ENCODE peak calls at places on chromosomes 13 and 19, in seven cellular contexts. L is osteoblast; M is heart right ventricle; R is CD4-positive, alpha-beta T cell; E is cardiac muscle cell; D is esophagus squamous epithelium; K is left ventricle myocardium inferior. Q is an unnamed sample.

GRCh38 chr13:100645382-100645781 is 29.2 kb downstream of the TMTC4 start:
- DNase-seq in L (no peak), M (no peak), R (no peak), E (no peak), D (no peak), K (no peak), Q (no peak)

GRCh38 chr13:80213201-80213600 is 127.7 kb downstream of the SPRY2 start:
- DNase-seq in L (no peak), M (no peak), R (no peak), E (no peak), D (no peak), K (no peak), Q (no peak)

GRCh38 chr13:54144809-54145208 is 1116.2 kb downstream of the OLFM4 start:
- DNase-seq in L (no peak), M (no peak), R (no peak), E (no peak), D (no peak), K (no peak), Q (no peak)

GRCh38 chr13:35093356-35093755 is 151.3 kb downstream of the NBEA start:
- DNase-seq in L (no peak), M (no peak), R (no peak), E (no peak), D (no peak), K (no peak), Q (no peak)

GRCh38 chr13:45339399-45339798 is 1.6 kb downstream of the TPT1 start:
- DNase-seq in L (no peak), M (no peak), R (no peak), E (no peak), D (no peak), K (no peak), Q (no peak)

GRCh38 chr13:28394422-28394821 is 100.5 kb downstream of the FLT1 start:
- DNase-seq in L (peak; percentile 44), M (no peak), R (no peak), E (no peak), D (no peak), K (no peak), Q (no peak)

GRCh38 chr13:34897220-34897619 is 44.9 kb upstream of the NBEA start:
- DNase-seq in L (no peak), M (no peak), R (no peak), E (no peak), D (no peak), K (no peak), Q (no peak)

GRCh38 chr19:7789447-7789846 is 26.4 kb downstream of the CLEC4M start:
- DNase-seq in L (no peak), M (no peak), R (peak; percentile 38), E (no peak), D (no peak), K (no peak), Q (no peak)

GRCh38 chr13:89845874-89846273 is 1501.6 kb upstream of the MIR17HG start:
- DNase-seq in L (no peak), M (no peak), R (no peak), E (no peak), D (no peak), K (no peak), Q (no peak)

GRCh38 chr13:25300861-25301346 is 521 bp upstream of the NUP58 start:
- DNase-seq in L (peak; percentile 65), M (peak; percentile 38), R (peak; percentile 17), E (peak; percentile 51), D (no peak), K (peak; percentile 24), Q (no peak)

GRCh38 chr19:30293051-30293785 is 79.0 kb upstream of the ZNF536 start:
- DNase-seq in L (no peak), M (no peak), R (no peak), E (no peak), D (no peak), K (no peak), Q (peak; percentile 29)

GRCh38 chr13:43348397-43348796 is 325.0 kb downstream of the DNAJC15 start:
- DNase-seq in L (no peak), M (no peak), R (no peak), E (no peak), D (no peak), K (no peak), Q (no peak)

GRCh38 chr13:40371531-40372125 is 294.8 kb downstream of the FOXO1 start:
- DNase-seq in L (no peak), M (no peak), R (no peak), E (no peak), D (no peak), K (no peak), Q (no peak)

GRCh38 chr19:4183967-4184717 is 1.7 kb downstream of the ANKRD24 start:
- DNase-seq in L (peak; percentile 76), M (no peak), R (no peak), E (no peak), D (no peak), K (no peak), Q (no peak)

GRCh38 chr19:42693760-42694350 is 46.4 kb downstream of the PSG3 start:
- DNase-seq in L (peak; percentile 83), M (no peak), R (no peak), E (peak; percentile 50), D (no peak), K (no peak), Q (no peak)

DNA sequence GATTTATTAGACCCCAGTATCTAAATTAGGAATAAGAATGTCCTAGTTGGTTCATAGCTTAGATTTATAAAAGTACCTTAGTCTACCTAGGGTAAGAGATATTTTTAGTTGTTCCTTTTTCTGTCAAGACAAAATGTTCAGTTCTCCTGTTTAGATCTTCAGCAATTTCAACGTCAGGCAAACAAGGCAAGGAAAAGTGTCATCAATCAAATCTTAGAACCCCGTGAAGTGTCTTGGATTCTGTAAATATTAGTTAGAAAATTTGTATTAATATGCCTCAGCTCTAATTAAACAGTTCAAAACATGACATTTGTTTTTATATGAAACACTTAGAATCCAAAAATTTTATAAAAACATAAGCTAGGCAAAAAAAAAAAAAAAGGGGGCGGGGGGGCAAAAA is 296.6 kb downstream of the PCDH9 start:
- DNase-seq in L (no peak), M (no peak), R (no peak), E (no peak), D (no peak), K (no peak), Q (no peak)
- H3K27ac ChIP-seq in L (no peak overlapping the region), M (no peak overlapping the region), R (no peak overlapping the region), E (no peak overlapping the region), D (no peak overlapping the region), K (no peak overlapping the region), Q (no peak overlapping the region)

DNA sequence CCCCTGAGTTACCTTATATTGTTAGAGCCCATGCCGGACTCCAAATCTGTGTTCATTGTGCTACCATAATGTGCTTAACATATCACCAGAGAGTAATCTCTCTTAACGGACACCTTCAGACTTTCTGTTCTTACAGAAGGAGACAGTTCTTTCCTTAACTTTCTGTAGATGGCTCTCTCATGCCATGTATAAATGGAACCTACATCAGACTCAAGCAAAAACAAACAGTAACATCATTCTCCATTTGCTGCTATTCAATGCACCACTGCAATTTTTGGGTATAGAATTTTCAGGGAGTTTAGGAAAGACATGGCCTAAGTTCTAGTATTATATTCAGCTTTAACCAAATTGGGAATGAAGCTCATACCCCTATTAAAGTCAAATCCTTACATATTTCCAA is 12.7 kb upstream of the UGGT2 start:
- DNase-seq in L (no peak), M (no peak), R (no peak), E (no peak), D (no peak), K (no peak), Q (no peak)
- TF ChIP-seq CTCF in L (no peak), M (no peak), R (no peak), E (no peak), D (no peak), K (no peak), Q (no peak)

GRCh38 chr19:48393559-48394330 is at the start of gene GRIN2D:
- DNase-seq in L (peak; percentile 92), M (no peak), R (no peak), E (peak; percentile 47), D (no peak), K (no peak), Q (no peak)
- H3K27ac ChIP-seq in L (no peak within 1 kb of the TSS), M (no peak within 1 kb of the TSS), R (no peak within 1 kb of the TSS), E (no peak within 1 kb of the TSS), D (no peak within 1 kb of the TSS), K (no peak within 1 kb of the TSS), Q (no peak within 1 kb of the TSS)

GRCh38 chr19:10828981-10829821 is 6.8 kb downstream of the TMED1 start:
- DNase-seq in L (peak; percentile 87), M (no peak), R (no peak), E (no peak), D (no peak), K (no peak), Q (no peak)
- TF ChIP-seq CTCF in L (no peak), M (no peak), R (no peak), E (no peak), D (no peak), K (no peak), Q (no peak)

GRCh38 chr13:110217811-110218210 is 89.1 kb downstream of the COL4A1 start:
- DNase-seq in L (no peak), M (no peak), R (no peak), E (no peak), D (no peak), K (no peak), Q (no peak)

GRCh38 chr13:110216006-110216402 is 91.0 kb downstream of the COL4A1 start:
- DNase-seq in L (no peak), M (no peak), R (no peak), E (no peak), D (no peak), K (no peak), Q (no peak)

GRCh38 chr13:110221331-110221730 is 85.6 kb downstream of the COL4A1 start:
- DNase-seq in L (no peak), M (no peak), R (no peak), E (no peak), D (no peak), K (no peak), Q (no peak)

GRCh38 chr13:110216403-110217041 is 90.4 kb downstream of the COL4A1 start:
- DNase-seq in L (no peak), M (peak; percentile 52), R (no peak), E (peak; percentile 92), D (no peak), K (no peak), Q (peak; percentile 91)

DNA sequence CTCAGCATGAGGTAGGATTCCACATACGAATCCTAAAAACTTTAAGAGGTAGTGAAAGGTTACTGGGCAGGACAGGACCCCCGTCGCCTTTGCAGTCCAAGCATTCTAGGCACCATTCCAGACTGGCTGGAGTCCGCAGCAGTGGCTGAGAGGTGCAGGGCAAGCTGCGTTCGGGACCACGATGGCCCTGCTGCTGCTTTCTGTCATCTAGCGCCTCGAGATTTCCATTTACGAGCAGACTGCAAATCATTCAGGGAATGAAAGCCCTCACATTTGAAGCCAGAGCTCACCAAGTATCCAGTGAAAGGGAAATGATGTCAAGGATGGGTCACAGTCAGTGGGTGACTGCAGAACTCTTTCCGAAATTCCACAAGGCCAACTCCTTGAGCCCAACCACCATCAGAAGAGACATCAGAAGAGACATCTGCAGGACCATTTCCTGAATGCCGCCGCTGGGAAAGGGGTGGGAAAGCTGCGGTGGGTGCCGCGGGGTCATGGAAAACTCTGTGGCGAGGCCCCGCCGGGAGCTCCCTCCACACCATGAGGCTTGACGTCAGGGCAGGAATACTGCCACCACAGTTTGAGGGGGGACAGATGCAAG is 88.3 kb downstream of the COL4A1 start:
- DNase-seq in L (no peak), M (no peak), R (no peak), E (no peak), D (no peak), K (no peak), Q (no peak)
- H3K27ac ChIP-seq in L (no peak overlapping the region), M (peak overlapping the region; percentile 56), R (no peak overlapping the region), E (no peak overlapping the region), D (peak overlapping the region; percentile 51), K (peak overlapping the region; percentile 66), Q (peak overlapping the region; percentile 90)